ENCODE peak calls at places on chromosomes 12 and 14, in five cellular contexts. One of them, this sample, is unnamed.

GRCh38 chr12:33156042-33156441 is 259.5 kb upstream of the PKP2 start:
- DNase-seq in neural crest cell: no peak
- DNase-seq in type B pancreatic cell: no peak
- DNase-seq in GM10248: no peak
- DNase-seq in BJ: no peak
- DNase-seq in this sample: no peak

GRCh38 chr12:122641976-122642375 is 61.2 kb downstream of the HCAR2 start:
- DNase-seq in GM10248: no peak
- DNase-seq in type B pancreatic cell: no peak
- DNase-seq in BJ: no peak
- DNase-seq in neural crest cell: no peak
- DNase-seq in this sample: no peak

GRCh38 chr12:124410354-124411175 is 115.7 kb downstream of the RFLNA start:
- DNase-seq in neural crest cell: no peak
- DNase-seq in GM10248: no peak
- DNase-seq in type B pancreatic cell: no peak
- DNase-seq in BJ: no peak
- DNase-seq in this sample: no peak

GRCh38 chr12:65269603-65270002 is 8.9 kb upstream of the MSRB3 start:
- DNase-seq in type B pancreatic cell: no peak
- DNase-seq in BJ: no peak
- DNase-seq in GM10248: no peak
- DNase-seq in neural crest cell: no peak
- DNase-seq in this sample: no peak

GRCh38 chr12:8032242-8033152 is at the start of gene FOXJ2:
- DNase-seq in neural crest cell: peak; percentile 62
- DNase-seq in type B pancreatic cell: peak; percentile 84
- DNase-seq in BJ: no peak
- DNase-seq in GM10248: peak; percentile 85
- DNase-seq in this sample: peak; percentile 78

GRCh38 chr14:95523051-95523817 is 6.8 kb upstream of the SYNE3 start:
- DNase-seq in neural crest cell: no peak
- DNase-seq in BJ: no peak
- DNase-seq in type B pancreatic cell: no peak
- DNase-seq in GM10248: no peak
- DNase-seq in this sample: no peak

GRCh38 chr12:124853781-124854636 is 9.7 kb downstream of the SCARB1 start:
- DNase-seq in BJ: no peak
- DNase-seq in type B pancreatic cell: no peak
- DNase-seq in neural crest cell: no peak
- DNase-seq in GM10248: no peak
- DNase-seq in this sample: no peak

GRCh38 chr12:95805864-95806669 is 15.5 kb upstream of the NTN4 start:
- DNase-seq in GM10248: no peak
- DNase-seq in neural crest cell: no peak
- DNase-seq in BJ: peak; percentile 100
- DNase-seq in type B pancreatic cell: no peak
- DNase-seq in this sample: no peak

GRCh38 chr12:78403136-78403535 is 461.4 kb upstream of the SYT1 start:
- DNase-seq in GM10248: no peak
- DNase-seq in type B pancreatic cell: no peak
- DNase-seq in neural crest cell: no peak
- DNase-seq in BJ: peak; percentile 56
- DNase-seq in this sample: no peak

GRCh38 chr14:53432378-53432802 is 279.3 kb upstream of the DDHD1 start:
- DNase-seq in GM10248: peak; percentile 60
- DNase-seq in type B pancreatic cell: no peak
- DNase-seq in neural crest cell: peak; percentile 6
- DNase-seq in BJ: no peak
- DNase-seq in this sample: no peak

GRCh38 chr12:65868133-65868705 is 43.9 kb downstream of the HMGA2 start:
- DNase-seq in neural crest cell: no peak
- DNase-seq in type B pancreatic cell: no peak
- DNase-seq in BJ: peak; percentile 59
- DNase-seq in GM10248: no peak
- DNase-seq in this sample: no peak

GRCh38 chr12:50059440-50060119 is 2.2 kb downstream of the ASIC1 start:
- DNase-seq in BJ: no peak
- DNase-seq in GM10248: no peak
- DNase-seq in neural crest cell: no peak
- DNase-seq in type B pancreatic cell: no peak
- DNase-seq in this sample: no peak

GRCh38 chr12:67025543-67026114 is 243.5 kb upstream of the CAND1 start:
- DNase-seq in neural crest cell: peak; percentile 66
- DNase-seq in BJ: no peak
- DNase-seq in GM10248: peak; percentile 40
- DNase-seq in type B pancreatic cell: no peak
- DNase-seq in this sample: peak; percentile 41

GRCh38 chr12:89352242-89352491 is 134 bp downstream of the DUSP6 start:
- DNase-seq in neural crest cell: no peak
- DNase-seq in type B pancreatic cell: no peak
- DNase-seq in BJ: no peak
- DNase-seq in GM10248: no peak
- DNase-seq in this sample: no peak

GRCh38 chr14:104696671-104697316 is 7.4 kb downstream of the INF2 start:
- DNase-seq in type B pancreatic cell: no peak
- DNase-seq in GM10248: no peak
- DNase-seq in neural crest cell: no peak
- DNase-seq in BJ: no peak
- DNase-seq in this sample: no peak

GRCh38 chr14:104694475-104694950 is 5.1 kb downstream of the INF2 start:
- DNase-seq in type B pancreatic cell: no peak
- DNase-seq in GM10248: no peak
- DNase-seq in neural crest cell: no peak
- DNase-seq in BJ: no peak
- DNase-seq in this sample: no peak

GRCh38 chr14:104697317-104697703 is 7.9 kb downstream of the INF2 start:
- DNase-seq in BJ: no peak
- DNase-seq in type B pancreatic cell: no peak
- DNase-seq in neural crest cell: no peak
- DNase-seq in GM10248: no peak
- DNase-seq in this sample: no peak

GRCh38 chr14:104694991-104695659 is 5.7 kb downstream of the INF2 start:
- DNase-seq in GM10248: no peak
- DNase-seq in neural crest cell: no peak
- DNase-seq in type B pancreatic cell: no peak
- DNase-seq in BJ: no peak
- DNase-seq in this sample: no peak

DNA sequence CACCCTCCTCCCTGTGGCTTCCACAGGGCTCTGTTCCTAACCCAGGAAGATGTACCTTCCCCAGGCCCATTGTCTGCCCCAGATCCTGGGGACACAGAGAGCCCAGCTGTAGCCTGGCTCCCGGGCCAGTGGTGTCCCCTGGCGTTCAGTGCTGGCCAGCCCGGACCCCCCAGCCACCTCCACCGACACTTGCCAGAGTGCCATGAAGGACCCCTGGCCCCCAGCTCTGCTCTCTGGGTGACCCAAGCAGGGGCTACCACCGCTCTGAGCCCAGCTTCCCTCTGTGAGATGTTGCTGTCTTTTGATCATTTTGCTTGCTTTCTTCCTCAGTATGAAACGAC is 6.2 kb downstream of the INF2 start:
- DNase-seq in neural crest cell: no peak
- DNase-seq in BJ: no peak
- DNase-seq in GM10248: no peak
- DNase-seq in type B pancreatic cell: no peak
- DNase-seq in this sample: no peak
- TF ChIP-seq CTCF in neural crest cell: no peak
- TF ChIP-seq CTCF in BJ: no peak
- TF ChIP-seq CTCF in GM10248: no peak
- TF ChIP-seq CTCF in type B pancreatic cell: no peak
- TF ChIP-seq CTCF in this sample: no peak

GRCh38 chr12:29611906-29612305 is 114.4 kb upstream of the OVCH1 start:
- DNase-seq in GM10248: no peak
- DNase-seq in type B pancreatic cell: no peak
- DNase-seq in neural crest cell: no peak
- DNase-seq in BJ: peak; percentile 74
- DNase-seq in this sample: no peak

GRCh38 chr12:29612912-29613311 is 115.4 kb upstream of the OVCH1 start:
- DNase-seq in type B pancreatic cell: no peak
- DNase-seq in BJ: no peak
- DNase-seq in GM10248: no peak
- DNase-seq in neural crest cell: no peak
- DNase-seq in this sample: no peak

GRCh38 chr12:29609431-29610215 is 112.1 kb upstream of the OVCH1 start:
- DNase-seq in neural crest cell: no peak
- DNase-seq in BJ: no peak
- DNase-seq in GM10248: no peak
- DNase-seq in type B pancreatic cell: no peak
- DNase-seq in this sample: no peak

GRCh38 chr12:29608581-29608980 is 111.1 kb upstream of the OVCH1 start:
- DNase-seq in neural crest cell: no peak
- DNase-seq in GM10248: no peak
- DNase-seq in BJ: no peak
- DNase-seq in type B pancreatic cell: no peak
- DNase-seq in this sample: no peak

DNA sequence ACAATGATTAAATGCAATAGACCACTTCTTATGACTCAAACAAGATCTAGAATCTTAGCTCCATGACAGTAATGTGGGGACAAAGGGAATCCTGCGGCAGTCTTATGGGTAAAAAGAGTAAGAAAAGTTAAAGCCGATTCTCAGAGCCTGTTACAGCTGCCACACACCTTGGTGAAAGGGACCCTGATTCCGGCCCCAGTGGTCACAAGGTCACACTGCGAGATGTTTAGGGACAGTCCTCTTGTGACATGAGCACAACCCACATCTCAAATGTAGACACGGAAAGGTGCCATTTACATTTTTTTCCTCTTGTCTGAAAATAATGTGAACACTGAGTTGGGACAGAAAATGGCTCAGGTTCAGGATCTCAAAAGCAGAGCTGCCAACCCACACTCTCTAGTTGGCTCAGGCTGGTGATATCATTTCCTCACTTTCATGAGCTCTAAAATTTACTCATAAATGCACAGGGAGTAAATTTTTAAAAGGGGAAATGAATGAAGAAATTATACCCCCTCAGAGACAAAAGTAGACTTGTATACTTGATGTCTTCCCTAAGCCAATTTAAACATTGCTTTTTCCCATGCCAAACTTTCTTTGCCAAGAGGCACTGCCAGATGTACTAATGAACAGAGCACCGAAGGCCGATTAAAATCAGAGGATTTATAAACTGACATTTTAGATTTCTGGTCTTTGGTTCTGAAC is 113.1 kb upstream of the OVCH1 start:
- DNase-seq in GM10248: no peak
- DNase-seq in neural crest cell: no peak
- DNase-seq in BJ: no peak
- DNase-seq in type B pancreatic cell: no peak
- DNase-seq in this sample: no peak
- TF ChIP-seq CTCF in GM10248: no peak
- TF ChIP-seq CTCF in neural crest cell: no peak
- TF ChIP-seq CTCF in BJ: no peak
- TF ChIP-seq CTCF in type B pancreatic cell: no peak
- TF ChIP-seq CTCF in this sample: no peak

GRCh38 chr12:22083167-22083566 is 37.1 kb downstream of the CMAS start:
- DNase-seq in BJ: no peak
- DNase-seq in GM10248: no peak
- DNase-seq in type B pancreatic cell: no peak
- DNase-seq in neural crest cell: no peak
- DNase-seq in this sample: no peak
- TF ChIP-seq CTCF in BJ: peak; percentile 26
- TF ChIP-seq CTCF in GM10248: peak; percentile 34
- TF ChIP-seq CTCF in type B pancreatic cell: peak; percentile 73
- TF ChIP-seq CTCF in neural crest cell: peak; percentile 81
- TF ChIP-seq CTCF in this sample: peak; percentile 55

DNA sequence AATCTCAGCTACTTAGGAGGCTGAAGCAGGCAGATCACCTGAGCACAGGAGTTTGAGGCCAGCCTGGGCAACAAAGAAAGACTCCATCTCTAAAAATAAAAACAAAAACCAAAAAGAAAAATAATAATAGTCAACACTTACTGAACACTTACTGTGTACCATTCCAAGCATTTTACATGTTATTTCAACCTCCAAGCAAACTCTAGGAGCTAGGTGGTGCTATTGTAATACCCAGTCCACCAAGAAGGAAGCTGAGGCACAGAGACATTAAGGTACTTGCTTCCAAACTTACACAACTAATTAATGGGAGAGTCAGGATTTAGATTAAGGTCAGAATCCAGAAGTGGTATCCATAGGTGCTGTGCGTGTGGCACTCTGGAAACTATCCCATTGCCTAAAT is 13.7 kb upstream of the OR6J1 start:
- DNase-seq in type B pancreatic cell: no peak
- DNase-seq in neural crest cell: no peak
- DNase-seq in BJ: no peak
- DNase-seq in GM10248: peak; percentile 39
- DNase-seq in this sample: no peak
- TF ChIP-seq CTCF in type B pancreatic cell: peak; percentile 20
- TF ChIP-seq CTCF in neural crest cell: no peak
- TF ChIP-seq CTCF in BJ: peak; percentile 51
- TF ChIP-seq CTCF in GM10248: peak; percentile 60
- TF ChIP-seq CTCF in this sample: peak; percentile 26

DNA sequence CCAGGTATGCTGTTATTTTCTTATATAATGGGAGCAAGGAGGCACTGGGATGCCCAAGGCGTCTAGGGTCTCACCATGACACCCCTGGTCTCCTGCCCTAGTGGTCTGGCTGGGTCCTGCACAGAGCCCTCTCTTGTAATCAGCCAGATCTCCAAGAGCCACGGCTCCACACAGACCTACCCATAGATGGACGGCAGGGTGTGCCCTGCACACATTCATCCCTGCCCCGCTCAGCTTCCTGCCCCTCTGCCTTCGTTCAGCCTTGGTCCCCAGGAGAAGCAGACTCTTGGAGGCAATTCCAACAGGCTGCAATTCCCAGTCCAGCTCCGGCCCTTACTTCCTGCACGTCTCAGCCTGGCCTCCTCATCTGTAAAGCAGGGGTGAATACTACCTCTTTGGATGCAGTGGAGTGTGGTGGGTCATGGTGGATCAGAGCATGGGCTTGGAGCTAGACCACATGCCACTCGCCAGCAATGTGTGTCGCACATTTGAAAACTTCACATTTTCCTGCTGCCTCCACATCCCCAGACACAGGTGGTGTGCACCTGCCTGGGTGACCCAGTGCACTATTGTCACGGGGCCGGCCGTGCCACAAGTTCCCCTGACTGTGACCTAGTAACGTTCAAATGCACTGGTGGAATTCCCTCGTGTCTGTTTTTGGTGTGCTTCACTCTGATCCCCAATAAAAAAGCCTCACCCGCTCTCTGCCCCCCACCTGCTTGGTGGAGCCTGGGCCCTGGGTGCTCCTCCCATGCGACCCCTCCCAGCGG is 171.1 kb upstream of the PRMT8 start:
- DNase-seq in GM10248: no peak
- DNase-seq in type B pancreatic cell: no peak
- DNase-seq in neural crest cell: no peak
- DNase-seq in BJ: no peak
- DNase-seq in this sample: no peak
- TF ChIP-seq CTCF in GM10248: no peak
- TF ChIP-seq CTCF in type B pancreatic cell: peak; percentile 47
- TF ChIP-seq CTCF in neural crest cell: peak; percentile 34
- TF ChIP-seq CTCF in BJ: no peak
- TF ChIP-seq CTCF in this sample: peak; percentile 16